ENCODE peak calls at places on chromosomes 7 and 10, in four cellular contexts. N, L, S and M are unnamed samples.

GRCh38 chr10:78276139-78276538 is 242.5 kb downstream of the RPS24 start:
- DNase-seq in N (no peak), L (no peak), S (no peak), M (no peak)

GRCh38 chr7:29370531-29371314 is 176.1 kb downstream of the CHN2 start:
- DNase-seq in N (no peak), L (no peak), S (no peak), M (no peak)

GRCh38 chr7:150957119-150958020 is 20.8 kb downstream of the KCNH2 start:
- DNase-seq in N (peak; percentile 17), L (no peak), S (no peak), M (no peak)

GRCh38 chr10:91684841-91685240 is 52.0 kb upstream of the PPP1R3C start:
- DNase-seq in N (no peak), L (no peak), S (no peak), M (no peak)

GRCh38 chr10:78335691-78336401 is 302.2 kb downstream of the RPS24 start:
- DNase-seq in N (peak; percentile 34), L (no peak), S (no peak), M (no peak)

GRCh38 chr7:116776046-116776445 is 86.3 kb upstream of the CAPZA2 start:
- DNase-seq in N (no peak), L (no peak), S (no peak), M (no peak)

GRCh38 chr7:99372275-99373085 is 2.0 kb upstream of the ARPC1B start:
- DNase-seq in N (no peak), L (peak; percentile 24), S (no peak), M (no peak)

GRCh38 chr7:36440880-36441279 is 51.2 kb downstream of the ANLN start:
- DNase-seq in N (no peak), L (no peak), S (no peak), M (no peak)

GRCh38 chr7:38425509-38425908 is 152.1 kb upstream of the TARP start:
- DNase-seq in N (no peak), L (no peak), S (no peak), M (no peak)

GRCh38 chr7:136956671-136957070 is 88.2 kb downstream of the CHRM2 start:
- DNase-seq in N (no peak), L (no peak), S (no peak), M (no peak)

GRCh38 chr7:44148961-44149550 is 7.9 kb upstream of the MYL7 start:
- DNase-seq in N (peak; percentile 3), L (no peak), S (no peak), M (no peak)

GRCh38 chr7:47383064-47383463 is 198.8 kb downstream of the TNS3 start:
- DNase-seq in N (no peak), L (no peak), S (no peak), M (no peak)

GRCh38 chr10:75072727-75073126 is 38.7 kb upstream of the SAMD8 start:
- DNase-seq in N (no peak), L (no peak), S (no peak), M (no peak)

GRCh38 chr10:103696411-103697145 is 158.8 kb downstream of the SH3PXD2A start:
- DNase-seq in N (peak; percentile 72), L (peak; percentile 84), S (no peak), M (no peak)
- TF ChIP-seq CTCF in N (peak; percentile 27), L (peak; percentile 42), S (peak; percentile 39), M (no peak)

GRCh38 chr7:154794147-154794780 is 208.7 kb downstream of the PAXIP1 start:
- DNase-seq in N (no peak), L (peak; percentile 75), S (no peak), M (no peak)
- TF ChIP-seq CTCF in N (peak; percentile 4), L (peak; percentile 74), S (peak; percentile 39), M (peak; percentile 26)

GRCh38 chr7:98056580-98056979 is 50.1 kb upstream of the LMTK2 start:
- DNase-seq in N (no peak), L (no peak), S (no peak), M (no peak)
- TF ChIP-seq CTCF in N (no peak), L (no peak), S (no peak), M (no peak)

GRCh38 chr10:70432561-70433263 is 8.8 kb downstream of the NODAL start:
- DNase-seq in N (no peak), L (no peak), S (no peak), M (no peak)

GRCh38 chr10:70426835-70427234 is 14.6 kb downstream of the NODAL start:
- DNase-seq in N (no peak), L (no peak), S (no peak), M (no peak)

GRCh38 chr10:70432101-70432500 is 9.4 kb downstream of the NODAL start:
- DNase-seq in N (no peak), L (no peak), S (no peak), M (no peak)

GRCh38 chr10:70433581-70434280 is 7.8 kb downstream of the NODAL start:
- DNase-seq in N (no peak), L (no peak), S (no peak), M (no peak)

DNA sequence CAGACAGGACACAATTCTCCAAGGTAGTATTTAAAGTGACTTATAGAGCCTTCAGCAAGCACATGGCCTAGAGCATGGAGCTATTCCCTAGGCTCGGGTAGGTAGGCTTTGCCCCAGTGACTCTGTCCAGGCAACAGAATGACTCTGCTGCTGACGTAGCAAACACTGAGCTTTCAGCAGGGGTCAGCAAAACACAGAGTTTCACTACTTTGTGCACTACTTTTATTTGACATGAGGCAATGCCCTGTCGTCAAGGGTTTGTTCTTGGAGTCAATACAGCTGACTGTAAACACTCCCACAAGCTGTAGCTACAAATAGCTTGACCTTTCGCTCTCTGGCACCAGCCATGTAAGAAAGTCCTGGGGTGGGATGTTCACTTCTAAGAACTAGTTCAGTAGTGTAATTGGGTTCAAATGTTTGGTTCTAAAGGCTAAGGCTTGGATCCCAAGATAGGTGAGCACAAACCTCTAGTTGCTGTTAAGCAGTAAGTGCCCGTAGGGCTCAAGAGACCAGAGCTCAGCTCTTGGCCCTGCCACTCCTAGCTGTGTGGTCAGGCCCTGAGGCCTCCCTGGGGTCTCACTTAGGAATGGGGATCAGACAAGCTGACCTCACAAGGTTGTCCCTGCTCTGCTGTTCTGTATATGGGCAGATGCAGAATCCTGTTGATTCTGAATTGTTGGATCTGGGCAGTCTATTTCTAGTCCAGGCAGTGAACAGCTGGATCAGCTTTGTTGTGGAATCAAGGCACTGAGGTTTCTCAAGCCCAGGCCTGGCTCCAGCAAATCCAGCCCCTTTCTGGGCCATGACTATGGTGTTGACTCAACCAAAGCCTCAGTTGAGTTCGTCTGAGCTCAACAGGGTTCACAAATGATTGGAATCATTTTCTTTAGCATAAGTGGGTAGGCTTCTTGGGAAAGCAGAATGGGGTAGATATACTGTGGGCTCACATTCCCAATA is 10.7 kb downstream of the NODAL start:
- DNase-seq in N (peak; percentile 84), L (no peak), S (no peak), M (no peak)
- TF ChIP-seq CTCF in N (peak; percentile 69), L (peak; percentile 35), S (peak; percentile 30), M (no peak)

GRCh38 chr10:114874827-114875541 is 53.4 kb downstream of the FHIP2A start:
- DNase-seq in N (peak; percentile 24), L (no peak), S (no peak), M (no peak)

GRCh38 chr10:114876602-114877300 is 55.2 kb downstream of the FHIP2A start:
- DNase-seq in N (peak; percentile 71), L (peak; percentile 43), S (peak; percentile 79), M (peak; percentile 32)

GRCh38 chr10:114879093-114879492 is 57.5 kb downstream of the FHIP2A start:
- DNase-seq in N (no peak), L (no peak), S (no peak), M (no peak)

GRCh38 chr10:114876169-114876568 is 54.6 kb downstream of the FHIP2A start:
- DNase-seq in N (no peak), L (no peak), S (no peak), M (no peak)

GRCh38 chr10:114877301-114877644 is 55.7 kb downstream of the FHIP2A start:
- DNase-seq in N (no peak), L (no peak), S (no peak), M (no peak)
- TF ChIP-seq CTCF in N (no peak), L (no peak), S (no peak), M (no peak)

GRCh38 chr10:89852872-89853271 is 151.5 kb downstream of the KIF20B start:
- DNase-seq in N (no peak), L (no peak), S (no peak), M (no peak)
- TF ChIP-seq CTCF in N (no peak), L (peak; percentile 15), S (no peak), M (no peak)

GRCh38 chr7:152619027-152619739 is 56.8 kb downstream of the XRCC2 start:
- DNase-seq in N (no peak), L (no peak), S (no peak), M (no peak)
- TF ChIP-seq CTCF in N (no peak), L (peak; percentile 4), S (no peak), M (no peak)

GRCh38 chr10:117553815-117554172 is 11.2 kb downstream of the EMX2 start:
- DNase-seq in N (no peak), L (no peak), S (no peak), M (no peak)

GRCh38 chr10:117552156-117552620 is 9.6 kb downstream of the EMX2 start:
- DNase-seq in N (peak; percentile 73), L (no peak), S (no peak), M (no peak)

GRCh38 chr10:117552759-117553158 is 10.2 kb downstream of the EMX2 start:
- DNase-seq in N (peak; percentile 59), L (no peak), S (no peak), M (no peak)

GRCh38 chr10:117554371-117554770 is 11.8 kb downstream of the EMX2 start:
- DNase-seq in N (no peak), L (no peak), S (no peak), M (no peak)

GRCh38 chr10:117553171-117553814 is 10.7 kb downstream of the EMX2 start:
- DNase-seq in N (peak; percentile 68), L (no peak), S (no peak), M (no peak)
- TF ChIP-seq CTCF in N (peak; percentile 41), L (no peak), S (no peak), M (peak; percentile 10)

GRCh38 chr7:122312789-122313188 is 8.2 kb upstream of the FEZF1 start:
- DNase-seq in N (no peak), L (no peak), S (no peak), M (no peak)
- TF ChIP-seq CTCF in N (no peak), L (no peak), S (no peak), M (no peak)